ENCODE peak calls at places on chromosomes 4 and X, in six cellular contexts. B, L, D, W, U and Z are unnamed samples.

GRCh38 chrX:19883878-19884277 is 3.5 kb downstream of the SH3KBP1 start:
- DNase-seq in D (no peak), U (no peak), W (no peak), B (peak), L (peak), Z (no peak)

GRCh38 chr4:2866891-2867290 is 23.2 kb downstream of the ADD1 start:
- DNase-seq in L (no peak), B (no peak), D (no peak), W (peak), U (peak), Z (peak)

GRCh38 chr4:165096776-165097175 is 15.9 kb downstream of the TMEM192 start:
- DNase-seq in D (peak), B (peak), L (no peak), W (peak), U (peak), Z (peak)

GRCh38 chrX:115576676-115577075 is 15.7 kb downstream of the PLS3 start:
- DNase-seq in U (no peak), L (no peak), B (no peak), D (no peak), W (no peak), Z (no peak)

GRCh38 chrX:153926863-153927685 is 1.0 kb upstream of the ARHGAP4 start:
- DNase-seq in U (peak), D (peak), L (peak), B (peak), W (peak), Z (no peak)

GRCh38 chrX:21658746-21659145 is 616 bp upstream of the KLHL34 start:
- DNase-seq in U (no peak), L (no peak), D (no peak), B (no peak), W (no peak), Z (no peak)

GRCh38 chr4:56130609-56131150 is 181.9 kb downstream of the CEP135 start:
- DNase-seq in W (peak), D (no peak), U (no peak), L (no peak), B (no peak), Z (peak)

GRCh38 chr4:15001825-15002658 is at the start of gene CPEB2:
- DNase-seq in U (peak), W (peak), B (peak), L (peak), D (peak), Z (peak)

GRCh38 chr4:77043507-77044131 is 32.2 kb downstream of the CCNI start:
- DNase-seq in L (no peak), W (peak), B (no peak), U (peak), D (peak), Z (no peak)

GRCh38 chr4:15400911-15401671 is 26.7 kb upstream of the C1QTNF7 start:
- DNase-seq in U (peak), L (peak), B (peak), W (peak), D (peak), Z (peak)

GRCh38 chrX:9737363-9737762 is 28.3 kb downstream of the GPR143 start:
- DNase-seq in D (no peak), L (no peak), U (peak), B (no peak), W (no peak), Z (no peak)

GRCh38 chrX:104929324-104929723 is 291.2 kb downstream of the TEX13A start:
- DNase-seq in D (no peak), U (no peak), L (no peak), B (no peak), W (no peak), Z (no peak)

GRCh38 chr4:55765070-55765469 is 54.5 kb upstream of the EXOC1L start:
- DNase-seq in U (no peak), D (no peak), L (no peak), W (no peak), B (no peak), Z (no peak)

GRCh38 chrX:79524642-79525041 is 157.5 kb upstream of the ITM2A start:
- DNase-seq in W (peak), B (peak), U (no peak), D (no peak), L (no peak), Z (no peak)

GRCh38 chrX:120235284-120235683 is 15.3 kb upstream of the ZBTB33 start:
- DNase-seq in D (no peak), L (no peak), U (no peak), W (no peak), B (no peak), Z (no peak)

GRCh38 chr4:168589154-168589553 is 92.3 kb downstream of the PALLD start:
- DNase-seq in L (no peak), U (peak), D (peak), B (no peak), W (peak), Z (peak)

GRCh38 chrX:95885074-95885473 is 799.6 kb upstream of the DIAPH2 start:
- DNase-seq in L (no peak), D (peak), B (no peak), W (peak), U (peak), Z (peak)

GRCh38 chr4:3368841-3369760 is 72.7 kb upstream of the HGFAC start:
- DNase-seq in W (peak), D (peak), L (no peak), B (no peak), U (no peak), Z (no peak)

GRCh38 chr4:16731776-16732380 is 166.6 kb downstream of the LDB2 start:
- DNase-seq in D (no peak), L (no peak), U (no peak), W (no peak), B (no peak), Z (no peak)

GRCh38 chr4:102390438-102390837 is 45.2 kb upstream of the SLC39A8 start:
- DNase-seq in U (no peak), L (no peak), B (peak), D (peak), W (peak), Z (peak)

GRCh38 chrX:30888526-30889146 is 418 bp downstream of the TAB3 start:
- DNase-seq in B (no peak), W (peak), D (peak), L (no peak), U (no peak), Z (no peak)

GRCh38 chrX:15675490-15675921 is 10.9 kb upstream of the CLTRN start:
- DNase-seq in W (no peak), U (no peak), D (peak), L (peak), B (peak), Z (no peak)

GRCh38 chr4:168715889-168716288 is 219.0 kb downstream of the PALLD start:
- DNase-seq in B (no peak), U (no peak), W (peak), D (no peak), L (no peak), Z (no peak)

GRCh38 chrX:111519215-111519614 is 7.8 kb downstream of the SERTM2 start:
- DNase-seq in D (peak), U (peak), W (peak), B (no peak), L (no peak), Z (peak)

GRCh38 chrX:38256019-38256418 is 35.3 kb upstream of the SRPX start:
- DNase-seq in B (no peak), U (no peak), W (no peak), L (no peak), D (no peak), Z (no peak)

GRCh38 chrX:38262715-38263620 is 42.3 kb upstream of the SRPX start:
- DNase-seq in U (peak), L (no peak), D (peak), W (peak), B (no peak), Z (peak)

DNA sequence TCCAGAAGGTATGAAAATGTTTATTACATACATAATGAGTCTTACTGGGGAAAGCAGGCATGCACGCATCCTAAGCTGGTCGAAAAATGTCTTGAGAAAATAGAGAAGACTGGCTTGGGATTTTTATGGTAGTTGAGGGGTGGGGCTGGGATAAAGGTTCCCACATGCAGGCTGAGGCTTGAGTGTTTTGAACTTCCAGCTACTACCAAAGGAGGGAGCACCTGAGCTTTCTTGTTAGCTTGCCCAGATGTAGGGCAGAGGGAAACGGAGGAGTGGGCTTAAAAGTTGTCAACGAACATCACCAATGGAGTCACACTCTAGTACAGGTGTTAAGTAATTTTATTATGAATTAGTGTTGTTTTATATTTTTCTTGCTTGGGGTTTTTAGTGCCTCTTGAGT is 39.6 kb upstream of the SRPX start:
- DNase-seq in D (no peak), B (peak), W (peak), L (no peak), U (peak), Z (peak)
- TF ChIP-seq CTCF in D (peak), B (peak), W (peak), L (peak), U (peak), Z (peak)

GRCh38 chrX:133983974-133984578 is 1.3 kb downstream of the GPC3 start:
- DNase-seq in D (no peak), L (no peak), U (no peak), B (no peak), W (no peak), Z (no peak)

GRCh38 chrX:133983243-133983973 is 2.0 kb downstream of the GPC3 start:
- DNase-seq in U (no peak), B (no peak), D (no peak), L (no peak), W (no peak), Z (no peak)

GRCh38 chrX:133985164-133986007 is at the start of gene GPC3:
- DNase-seq in U (peak), D (peak), B (no peak), W (no peak), L (peak), Z (peak)

GRCh38 chrX:133986008-133986683 is 752 bp upstream of the GPC3 start:
- DNase-seq in U (no peak), D (no peak), L (no peak), B (no peak), W (no peak), Z (no peak)

DNA sequence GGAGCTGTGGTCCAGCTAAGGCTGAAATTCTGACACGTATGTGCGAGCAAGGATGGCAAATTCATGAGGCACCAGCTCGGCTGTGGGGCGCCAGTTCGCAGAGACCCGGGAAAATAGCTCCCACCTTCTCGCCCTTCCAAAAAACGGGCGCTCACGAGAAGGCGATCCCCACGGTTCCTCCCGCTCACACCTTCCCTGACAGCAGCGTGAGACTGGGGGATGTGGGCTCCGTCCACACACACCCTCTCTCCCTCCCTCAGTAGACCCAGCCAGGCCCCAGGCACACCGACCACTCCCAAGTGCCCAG is 584 bp downstream of the GPC3 start:
- DNase-seq in D (no peak), U (no peak), B (no peak), W (no peak), L (no peak), Z (no peak)
- H3K4me3 ChIP-seq in D (peak), U (no peak), B (no peak), W (no peak), L (peak), Z (no peak)

DNA sequence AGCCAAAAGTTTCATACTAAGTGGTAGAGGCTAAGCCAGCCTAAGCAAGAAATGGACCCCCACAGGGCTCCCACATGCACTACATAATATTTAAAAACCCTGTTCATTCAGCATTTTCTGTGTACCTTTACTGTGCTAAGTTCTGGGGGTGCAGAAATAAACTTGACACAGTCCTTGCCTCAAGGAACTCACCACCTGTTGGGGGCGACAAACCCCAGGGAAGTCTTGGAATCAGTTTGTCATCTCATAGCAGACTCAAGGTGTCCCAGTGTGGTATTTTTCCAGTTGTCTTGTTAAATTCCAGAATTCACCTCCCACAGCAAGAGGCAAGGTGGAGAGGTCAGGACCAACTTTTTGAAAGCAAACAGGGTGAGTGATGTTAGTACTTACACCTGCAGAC is 43.1 kb downstream of the ATG4A start:
- DNase-seq in D (no peak), B (no peak), W (no peak), L (no peak), U (no peak), Z (no peak)
- TF ChIP-seq CTCF in D (no peak), B (no peak), W (no peak), L (no peak), U (no peak), Z (no peak)

GRCh38 chr4:182806259-182807252 is 110.6 kb downstream of the DCTD start:
- DNase-seq in D (peak), U (peak), W (peak), B (peak), L (peak), Z (peak)
- H3K4me3 ChIP-seq in D (peak), U (peak), W (peak), B (peak), L (peak), Z (peak)

DNA sequence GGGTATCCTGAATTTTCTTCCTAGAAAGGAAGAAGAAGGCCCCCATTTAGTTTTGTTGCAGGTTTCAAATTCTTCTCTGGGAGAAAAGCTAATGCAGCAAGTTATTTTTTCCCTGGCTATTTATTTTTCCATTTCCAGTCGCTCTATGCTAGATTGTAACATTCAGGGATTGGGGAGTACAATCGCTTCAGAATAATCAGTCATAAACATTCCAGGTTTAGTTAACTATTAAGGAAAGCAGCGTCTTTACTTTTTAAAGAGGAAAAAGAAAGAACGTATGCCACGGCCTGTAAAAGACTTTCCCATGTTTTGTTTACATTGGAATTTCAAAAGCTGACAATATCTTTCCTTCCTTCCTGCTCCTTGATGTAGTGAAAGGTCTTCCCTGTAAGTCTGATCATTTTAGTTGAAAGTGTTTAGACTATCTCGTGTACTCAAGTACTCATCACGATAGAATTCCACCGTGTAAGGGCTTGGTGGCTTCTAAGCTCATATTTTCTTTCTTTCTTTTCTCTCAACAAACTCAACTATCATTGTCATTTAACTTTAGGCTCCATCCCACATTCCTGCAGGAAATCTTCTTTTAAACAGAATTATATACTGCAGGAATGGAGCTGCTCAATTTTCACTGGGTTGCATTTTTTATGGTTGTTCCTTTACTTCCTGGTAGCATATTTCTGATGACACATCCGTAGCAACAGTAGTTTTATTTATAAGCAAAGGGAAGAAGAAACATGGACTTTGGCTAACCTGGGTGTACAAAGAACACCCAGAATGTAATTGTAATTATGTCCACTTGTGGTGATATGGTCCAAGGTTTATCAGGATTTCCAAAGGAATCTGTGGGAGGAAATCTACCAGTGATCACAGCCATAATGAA is 213.1 kb upstream of the FAT1 start:
- DNase-seq in W (peak), D (peak), U (peak), L (no peak), B (no peak), Z (peak)
- TF ChIP-seq CTCF in W (peak), D (peak), U (peak), L (peak), B (no peak), Z (peak)

DNA sequence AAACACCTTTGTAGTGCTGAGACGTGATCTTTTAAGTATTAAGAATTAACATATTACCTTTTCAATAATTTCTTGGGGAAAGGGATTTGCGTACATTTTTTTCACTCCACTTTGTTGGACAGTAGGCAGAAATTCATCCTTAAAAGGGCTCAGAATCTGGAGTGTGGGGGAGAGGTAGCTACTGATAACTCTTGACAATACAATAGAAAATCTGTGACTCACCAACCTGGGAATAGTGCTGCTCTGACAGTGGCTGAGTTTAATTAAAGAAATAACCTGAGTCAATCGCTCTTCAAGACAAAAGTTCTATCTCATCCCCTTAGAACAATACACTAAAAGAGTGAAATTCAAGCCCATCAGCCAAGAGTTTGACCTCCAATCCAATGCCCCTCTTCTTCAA is 60.2 kb downstream of the SLC9A7 start:
- DNase-seq in L (no peak), B (no peak), D (peak), W (peak), U (no peak), Z (no peak)
- H3K4me3 ChIP-seq in L (no peak), B (no peak), D (no peak), W (no peak), U (no peak), Z (no peak)

GRCh38 chr4:120865985-120866384 is 56.5 kb downstream of the PRDM5 start:
- DNase-seq in W (no peak), B (peak), D (no peak), L (no peak), U (no peak), Z (no peak)

GRCh38 chr4:120873554-120873953 is 49.0 kb downstream of the PRDM5 start:
- DNase-seq in L (no peak), D (no peak), W (no peak), U (no peak), B (no peak), Z (no peak)

GRCh38 chr4:120869511-120870278 is 52.8 kb downstream of the PRDM5 start:
- DNase-seq in D (peak), B (no peak), W (no peak), L (no peak), U (peak), Z (no peak)

GRCh38 chr4:120871173-120871572 is 51.4 kb downstream of the PRDM5 start:
- DNase-seq in U (no peak), D (no peak), L (no peak), B (no peak), W (no peak), Z (no peak)

GRCh38 chr4:120870279-120870673 is 52.2 kb downstream of the PRDM5 start:
- DNase-seq in U (no peak), D (no peak), L (no peak), B (peak), W (no peak), Z (no peak)
- TF ChIP-seq CTCF in U (peak), D (no peak), L (no peak), B (peak), W (peak), Z (no peak)